ENCODE peak calls at places on chromosomes 16 and 17, in six cellular contexts. Z is pancreas, W is B cell, I is GM13976, N is Calu3, K is gastrocnemius medialis. J is an unnamed sample.

GRCh38 chr17:77681820-77682219 is 276.7 kb upstream of the TNRC6C start:
- DNase-seq in K (peak; percentile 59), N (no peak), Z (no peak), W (no peak), I (no peak), J (no peak)

GRCh38 chr16:86626284-86626683 is 47.9 kb downstream of the FOXL1 start:
- DNase-seq in N (no peak), K (no peak), Z (no peak), W (no peak), I (no peak), J (no peak)

GRCh38 chr16:46688101-46688656 is 799 bp downstream of the VPS35 start:
- DNase-seq in I (no peak), W (peak; percentile 73), Z (no peak), N (no peak), K (peak; percentile 25), J (peak; percentile 83)

GRCh38 chr16:68298907-68299515 is 11.7 kb downstream of the SLC7A6OS start:
- DNase-seq in W (no peak), Z (no peak), K (peak; percentile 80), N (no peak), I (no peak), J (no peak)

GRCh38 chr16:65079549-65079948 is 42.3 kb downstream of the CDH11 start:
- DNase-seq in Z (no peak), N (no peak), I (no peak), K (no peak), W (no peak), J (no peak)

GRCh38 chr17:41464682-41465081 is 2.5 kb downstream of the KRT32 start:
- DNase-seq in N (peak; percentile 74), K (peak; percentile 72), W (no peak), I (no peak), Z (no peak), J (no peak)

GRCh38 chr16:56106527-56106926 is 84.8 kb upstream of the GNAO1 start:
- DNase-seq in W (no peak), Z (no peak), K (no peak), N (no peak), I (no peak), J (no peak)

GRCh38 chr17:31811021-31811565 is 48.0 kb downstream of the COPRS start:
- DNase-seq in Z (no peak), K (no peak), N (no peak), I (no peak), W (no peak), J (no peak)

GRCh38 chr16:2486645-2487516 is 12.0 kb downstream of the TBC1D24 start:
- DNase-seq in Z (peak; percentile 86), N (no peak), K (peak; percentile 53), W (peak; percentile 89), I (peak; percentile 88), J (peak; percentile 88)

GRCh38 chr16:3791701-3792100 is 74.4 kb upstream of the TRAP1 start:
- DNase-seq in K (no peak), I (no peak), Z (no peak), W (no peak), N (no peak), J (no peak)

GRCh38 chr16:3797473-3797872 is 80.1 kb upstream of the TRAP1 start:
- DNase-seq in Z (no peak), I (no peak), W (no peak), K (no peak), N (no peak), J (no peak)

GRCh38 chr16:3789375-3790067 is 72.2 kb upstream of the TRAP1 start:
- DNase-seq in I (peak; percentile 77), K (no peak), W (no peak), Z (no peak), N (no peak), J (no peak)

GRCh38 chr16:3792472-3793012 is 75.2 kb upstream of the TRAP1 start:
- DNase-seq in N (no peak), I (no peak), K (no peak), Z (no peak), W (no peak), J (no peak)

GRCh38 chr16:3793161-3793576 is 75.8 kb upstream of the TRAP1 start:
- DNase-seq in W (no peak), K (peak; percentile 68), I (no peak), N (no peak), Z (no peak), J (no peak)
- TF ChIP-seq CTCF in W (no peak), K (no peak), I (no peak), N (no peak), Z (no peak), J (no peak)

GRCh38 chr17:2592974-2593845 is at the start of gene PAFAH1B1:
- DNase-seq in I (peak; percentile 98), K (peak; percentile 91), N (peak; percentile 93), Z (peak; percentile 97), W (peak; percentile 89), J (peak; percentile 86)
- TF ChIP-seq CTCF in I (peak; percentile 47), K (peak; percentile 49), N (no peak), Z (no peak), W (peak; percentile 31), J (no peak)

GRCh38 chr16:29310852-29311314 is 95.6 kb downstream of the NPIPB11 start:
- DNase-seq in W (no peak), N (no peak), I (no peak), K (no peak), Z (peak; percentile 93), J (no peak)
- TF ChIP-seq CTCF in W (no peak), N (no peak), I (no peak), K (no peak), Z (no peak), J (no peak)

DNA sequence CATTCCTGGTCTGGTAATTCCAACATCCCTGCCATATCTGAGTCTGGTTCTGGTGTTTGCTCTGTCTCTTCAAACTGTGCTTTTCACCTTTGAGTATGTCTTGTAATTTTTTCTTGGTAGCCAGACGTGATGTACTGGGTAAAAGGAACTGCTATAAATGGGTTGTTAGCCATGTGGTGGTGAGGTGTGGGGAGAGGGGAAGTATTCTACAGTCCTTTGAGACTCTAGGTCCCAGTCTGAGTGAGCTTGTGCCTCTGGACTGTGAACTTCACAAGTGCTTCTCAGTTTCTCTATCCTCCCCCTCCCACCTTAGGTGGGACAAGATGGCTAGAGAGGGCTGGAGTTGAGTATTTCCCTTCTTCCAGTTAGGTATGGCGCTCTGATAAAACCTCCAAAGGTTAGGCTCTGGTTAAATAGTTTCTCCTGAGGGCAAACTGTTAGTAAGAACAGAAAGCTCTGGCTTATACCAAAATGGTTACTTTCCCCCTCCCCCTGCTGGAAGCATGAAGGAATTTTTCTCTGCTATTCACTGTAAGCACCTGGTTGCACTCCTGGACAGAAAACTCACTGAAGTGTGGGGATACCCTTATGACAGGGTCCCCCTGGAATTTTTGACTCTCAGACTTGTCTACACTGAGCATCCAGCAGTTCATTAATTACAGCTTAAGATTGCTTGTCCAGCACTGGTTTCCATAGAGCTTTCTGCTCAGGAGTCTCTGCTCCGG is 87.8 kb downstream of the MARCHF10 start:
- DNase-seq in I (no peak), Z (no peak), N (peak; percentile 18), K (no peak), W (no peak), J (no peak)
- TF ChIP-seq CTCF in I (no peak), Z (no peak), N (peak; percentile 37), K (no peak), W (no peak), J (peak; percentile 24)

GRCh38 chr17:39237586-39237985 is 11.8 kb upstream of the STAC2 start:
- DNase-seq in K (no peak), Z (peak; percentile 48), N (no peak), I (no peak), W (no peak), J (no peak)
- TF ChIP-seq CTCF in K (no peak), Z (no peak), N (no peak), I (no peak), W (no peak), J (no peak)

DNA sequence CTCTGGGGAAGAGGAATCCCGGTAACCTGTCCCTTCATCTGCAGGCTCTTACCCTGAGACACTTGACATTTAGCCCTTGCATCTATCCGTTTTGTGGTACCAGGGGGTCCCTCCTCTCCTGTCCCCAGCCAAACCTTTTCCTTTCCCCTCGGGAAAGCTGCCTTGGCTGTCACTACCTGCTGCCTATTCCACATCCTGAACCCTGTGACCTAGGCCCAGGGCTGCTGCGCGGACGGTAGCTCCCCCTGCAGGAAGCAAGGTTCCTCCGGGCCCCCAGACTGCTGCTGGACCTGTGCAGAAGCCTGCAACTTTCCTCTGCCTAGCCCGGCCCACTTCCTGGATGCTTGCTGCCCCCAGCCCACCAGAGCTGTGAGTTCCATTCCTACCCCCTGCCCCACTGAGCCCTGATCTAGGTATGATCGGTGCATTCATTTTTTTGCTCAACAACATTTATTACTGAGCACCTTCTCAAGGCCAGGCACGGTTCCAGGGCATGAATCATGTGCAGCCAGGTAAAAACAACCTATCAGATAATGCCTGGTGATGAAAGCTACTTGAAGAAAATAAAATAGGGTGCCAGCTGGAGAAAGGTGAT is 10.5 kb upstream of the ALDOA start:
- DNase-seq in K (no peak), N (peak; percentile 65), Z (peak; percentile 91), I (peak; percentile 75), W (no peak), J (no peak)
- TF ChIP-seq CTCF in K (no peak), N (peak; percentile 42), Z (no peak), I (peak; percentile 83), W (peak; percentile 48), J (peak; percentile 59)

DNA sequence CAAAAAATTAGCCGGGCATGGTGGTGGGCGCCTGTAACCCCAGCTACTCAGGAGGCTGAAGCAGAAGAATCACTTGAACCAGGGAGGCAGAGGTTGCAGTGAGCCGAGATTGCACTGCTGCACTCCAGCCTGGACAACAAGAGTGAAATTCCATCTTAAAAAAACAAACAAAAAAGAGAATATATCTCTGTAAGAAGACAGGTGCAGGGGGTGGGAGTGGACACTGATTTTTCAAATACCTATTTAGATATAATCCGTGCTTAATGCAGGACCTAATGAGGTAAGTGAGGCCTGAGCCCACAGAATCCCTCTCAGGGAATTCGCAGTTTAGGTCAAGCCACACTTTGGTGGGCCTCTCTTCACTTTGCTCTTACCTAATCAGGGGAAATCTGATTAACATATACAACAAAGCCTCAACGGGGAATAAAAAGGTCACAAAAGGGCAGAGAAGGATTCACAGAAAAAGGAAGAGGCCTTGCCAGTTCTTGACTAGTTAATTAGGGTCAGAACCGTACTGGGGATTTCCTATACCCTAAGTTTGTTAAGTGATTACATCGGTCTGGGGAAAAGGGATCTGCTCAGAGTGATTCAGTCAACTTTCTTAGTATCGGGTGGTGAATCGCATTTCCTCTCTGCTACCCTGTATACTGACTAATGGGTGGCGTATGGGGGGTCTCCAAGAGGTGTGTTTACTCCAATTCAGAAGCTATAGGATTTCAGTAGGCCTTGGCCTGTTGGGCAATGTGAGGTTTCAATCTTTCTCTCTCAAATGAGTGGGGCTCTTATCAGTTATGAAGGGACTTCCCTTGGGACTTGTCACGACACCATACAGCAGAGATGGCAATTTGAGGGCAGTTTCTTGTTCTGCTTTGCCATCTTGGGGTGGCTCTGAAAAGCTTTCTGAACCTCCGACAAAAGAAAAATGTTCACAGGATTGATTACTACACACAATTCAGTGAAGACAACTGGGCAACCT is 1.9 kb upstream of the NFAT5 start:
- DNase-seq in I (peak; percentile 64), K (no peak), Z (no peak), W (peak; percentile 75), N (peak; percentile 8), J (peak; percentile 68)
- TF ChIP-seq CTCF in I (no peak), K (no peak), Z (no peak), W (no peak), N (no peak), J (no peak)

GRCh38 chr17:73542323-73542722 is 101.9 kb downstream of the SDK2 start:
- DNase-seq in N (no peak), I (no peak), K (no peak), W (no peak), Z (no peak), J (no peak)
- TF ChIP-seq CTCF in N (no peak), I (no peak), K (no peak), W (no peak), Z (no peak), J (no peak)

J was measured in CD14-positive monocyte.